ENCODE peak calls at places on chromosomes 3 and 15, in four cellular contexts. E is thoracic aorta, J is astrocyte, W is ovary. O is an unnamed sample. For H3K4me1 and H3K9me3, the result is how much of the 10 kb centered on the place peaks cover.

GRCh38 chr3:107899996-107900651 is 190.7 kb downstream of the CD47 start:
- DNase-seq in E (no peak), W (no peak), J (no peak), O (no peak)

GRCh38 chr3:193831495-193832455 is 238.8 kb downstream of the OPA1 start:
- DNase-seq in W (no peak), J (peak), E (no peak), O (no peak)

GRCh38 chr15:86620636-86621349 is 541.1 kb downstream of the AGBL1 start:
- DNase-seq in E (no peak), W (no peak), J (peak), O (no peak)

GRCh38 chr3:154972951-154973350 is 107.2 kb upstream of the MME start:
- DNase-seq in E (no peak), J (peak), W (no peak), O (no peak)

GRCh38 chr15:33119865-33120264 is 74.6 kb downstream of the FMN1 start:
- DNase-seq in J (no peak), W (no peak), E (no peak), O (no peak)

GRCh38 chr15:55775316-55775715 is 32.4 kb upstream of the PRTG start:
- DNase-seq in W (no peak), J (no peak), E (no peak), O (peak)

GRCh38 chr3:197520311-197521276 is 35.2 kb downstream of the BDH1 start:
- DNase-seq in J (peak), W (no peak), E (no peak), O (peak)

GRCh38 chr3:52128118-52128683 is 26.0 kb downstream of the POC1A start:
- DNase-seq in W (no peak), J (peak), E (no peak), O (peak)

GRCh38 chr3:194986208-194987043 is 284.5 kb downstream of the XXYLT1 start:
- DNase-seq in J (no peak), E (no peak), W (no peak), O (no peak)

GRCh38 chr15:79919749-79920511 is 23.1 kb upstream of the MTHFS start:
- DNase-seq in E (no peak), W (no peak), J (no peak), O (no peak)

GRCh38 chr3:137065381-137065780 is 107.6 kb downstream of the IL20RB start:
- DNase-seq in J (no peak), E (no peak), W (no peak), O (no peak)

GRCh38 chr15:95464091-95464888 is 866.2 kb upstream of the NR2F2 start:
- DNase-seq in J (no peak), W (peak), E (no peak), O (no peak)

GRCh38 chr15:62449638-62450037 is 284.6 kb upstream of the C2CD4B start:
- DNase-seq in J (no peak), W (no peak), E (no peak), O (no peak)

GRCh38 chr15:33068007-33068441 is 126.5 kb downstream of the FMN1 start:
- DNase-seq in E (no peak), W (no peak), J (no peak), O (no peak)

GRCh38 chr3:107525101-107525953 is 2.6 kb downstream of the BBX start:
- DNase-seq in E (no peak), J (peak), W (peak), O (peak)

GRCh38 chr3:30952786-30953185 is 58.3 kb upstream of the GADL1 start:
- DNase-seq in J (peak), W (no peak), E (no peak), O (no peak)

GRCh38 chr3:61574854-61575253 is 13.5 kb downstream of the PTPRG start:
- DNase-seq in W (no peak), J (peak), E (no peak), O (no peak)

GRCh38 chr15:67501177-67501835 is 19.6 kb upstream of the C15orf61 start:
- DNase-seq in W (no peak), E (no peak), J (peak), O (no peak)

GRCh38 chr3:170724599-170724998 is 138.7 kb upstream of the SLC7A14 start:
- DNase-seq in W (peak), E (no peak), J (peak), O (no peak)

GRCh38 chr15:68773036-68773435 is 47.7 kb downstream of the ANP32A start:
- DNase-seq in E (no peak), W (no peak), J (no peak), O (no peak)

GRCh38 chr3:126259411-126260391 is 79.3 kb upstream of the ALDH1L1 start:
- DNase-seq in W (peak), J (no peak), E (peak), O (peak)

GRCh38 chr15:83578706-83579105 is 75.2 kb upstream of the ADAMTSL3 start:
- DNase-seq in J (no peak), W (no peak), E (no peak), O (no peak)

GRCh38 chr3:127538569-127538968 is 52.0 kb downstream of the TPRA1 start:
- DNase-seq in J (no peak), E (no peak), W (no peak), O (no peak)

GRCh38 chr3:78507196-78507984 is 1260.4 kb downstream of the ROBO1 start:
- DNase-seq in E (no peak), J (peak), W (no peak), O (peak)

GRCh38 chr3:59247402-59247841 is 197.6 kb upstream of the CFAP20DC start:
- DNase-seq in W (no peak), J (peak), E (no peak), O (no peak)

GRCh38 chr3:70543493-70543892 is 231.1 kb upstream of the MDFIC2 start:
- DNase-seq in E (no peak), J (no peak), W (no peak), O (no peak)

GRCh38 chr3:21390856-21391255 is 360.2 kb downstream of the ZNF385D start:
- DNase-seq in J (peak), E (no peak), W (no peak), O (no peak)

GRCh38 chr3:32442766-32443165 is 51.1 kb downstream of the CMTM7 start:
- DNase-seq in J (peak), W (no peak), E (no peak), O (no peak)

GRCh38 chr3:51099794-51100542 is 285.1 kb upstream of the MANF start:
- DNase-seq in W (no peak), J (peak), E (no peak), O (peak)

GRCh38 chr15:96160269-96160668 is 170.2 kb upstream of the NR2F2 start:
- DNase-seq in W (peak), J (peak), E (no peak), O (no peak)

GRCh38 chr3:42822828-42823227 is 13.6 kb downstream of the ACKR2 start:
- DNase-seq in W (no peak), E (no peak), J (no peak), O (no peak)

DNA sequence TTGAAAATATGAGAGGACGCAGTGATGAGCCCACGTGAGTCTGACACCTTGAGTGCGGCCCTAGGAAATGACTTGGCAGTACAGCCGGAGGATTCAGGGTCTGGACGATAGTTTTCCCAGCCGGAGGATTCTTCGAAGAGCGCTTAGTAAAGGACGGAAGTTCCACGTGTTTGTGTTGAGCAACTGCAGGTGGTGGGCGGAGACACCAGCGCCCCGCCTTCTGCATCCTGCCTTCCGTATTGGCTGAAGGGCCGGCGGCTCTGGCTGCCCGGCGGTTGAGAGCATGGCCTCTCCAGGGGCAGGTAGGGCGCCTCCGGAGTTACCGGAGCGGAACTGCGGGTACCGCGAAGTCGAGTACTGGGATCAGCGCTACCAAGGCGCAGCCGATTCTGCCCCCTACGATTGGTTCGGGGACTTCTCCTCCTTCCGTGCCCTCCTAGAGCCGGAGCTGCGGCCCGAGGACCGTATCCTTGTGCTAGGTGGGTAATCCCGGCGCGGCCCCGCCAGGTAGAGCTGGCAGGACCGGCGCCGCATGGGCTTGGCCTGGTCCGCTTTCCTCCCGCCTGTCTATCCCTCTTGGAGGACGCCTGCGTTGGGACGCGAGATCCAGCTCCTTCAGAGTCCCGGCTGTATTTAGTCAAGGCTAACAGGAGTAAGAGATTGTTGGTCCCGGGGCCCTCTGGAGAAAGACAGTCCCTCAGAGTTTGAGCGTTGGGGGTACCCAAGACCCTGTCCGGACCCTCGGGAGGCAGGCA is at the start of gene EEF1AKMT4:
- DNase-seq in J (peak), E (peak), W (peak), O (peak)
- TF ChIP-seq CTCF in J (peak), E (peak), W (peak), O (peak)

GRCh38 chr3:99970198-99970597 is 144.1 kb downstream of the FILIP1L start:
- DNase-seq in W (no peak), J (no peak), E (no peak), O (no peak)
- H3K4me1 ChIP-seq in W (under half), J (under half), E (half or more), O (under half)

GRCh38 chr3:124885466-124886167 is 1.5 kb downstream of the ITGB5 start:
- DNase-seq in E (no peak), J (no peak), W (no peak), O (peak)
- H3K9me3 ChIP-seq in E (under half), J (under half), W (under half), O (under half)

DNA sequence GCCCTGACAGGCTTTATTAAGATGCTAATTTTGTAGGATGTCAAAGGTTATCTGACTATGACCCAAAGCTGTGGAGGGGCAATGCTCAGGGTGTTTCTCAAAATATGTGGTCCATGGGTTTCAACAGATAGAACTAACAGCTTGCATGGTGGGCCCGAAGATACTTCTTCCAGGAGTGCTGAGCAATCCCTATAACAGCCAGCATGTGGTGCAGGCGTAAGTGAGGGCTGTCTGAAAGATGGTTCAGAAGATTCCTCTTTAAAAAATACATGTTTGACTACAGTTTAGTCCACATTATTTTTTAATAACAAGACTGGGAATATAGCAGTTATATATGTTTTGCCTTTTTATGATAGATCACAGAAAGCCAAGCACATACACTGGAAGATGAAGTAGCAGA is 7.6 kb downstream of the SCG3 start:
- DNase-seq in E (no peak), W (no peak), J (no peak), O (no peak)
- TF ChIP-seq CTCF in E (no peak), W (no peak), J (no peak), O (peak)

DNA sequence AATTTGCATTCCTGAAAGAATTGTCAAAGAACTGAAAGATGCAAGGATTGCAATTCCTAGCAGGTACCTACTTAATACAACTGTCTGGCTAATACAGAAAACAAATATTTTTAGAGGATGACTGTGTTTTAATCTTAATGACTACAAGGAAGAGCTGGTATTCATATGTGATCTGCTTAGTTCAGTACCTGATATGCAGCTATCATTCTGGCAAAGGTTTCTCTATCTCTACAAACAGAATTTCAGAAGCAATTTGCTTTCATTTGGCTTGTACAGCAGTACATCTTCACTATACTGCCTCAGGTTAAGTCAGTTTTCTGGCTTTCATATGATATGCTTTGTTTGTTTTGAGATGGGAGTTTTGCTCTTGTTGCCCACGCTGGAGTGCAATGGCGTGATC is 51.3 kb downstream of the TBL1XR1 start:
- DNase-seq in W (no peak), J (no peak), E (no peak), O (no peak)
- H3K4me1 ChIP-seq in W (under half), J (under half), E (half or more), O (under half)

GRCh38 chr15:25058080-25058785 is 103.4 kb downstream of the SNRPN start:
- DNase-seq in J (no peak), W (no peak), E (no peak), O (no peak)

GRCh38 chr15:25059698-25060471 is 105.1 kb downstream of the SNRPN start:
- DNase-seq in J (no peak), E (no peak), W (no peak), O (no peak)

GRCh38 chr15:25061808-25062550 is 107.2 kb downstream of the SNRPN start:
- DNase-seq in J (no peak), W (no peak), E (no peak), O (no peak)

GRCh38 chr15:25060996-25061620 is 106.3 kb downstream of the SNRPN start:
- DNase-seq in W (no peak), J (no peak), E (no peak), O (no peak)

DNA sequence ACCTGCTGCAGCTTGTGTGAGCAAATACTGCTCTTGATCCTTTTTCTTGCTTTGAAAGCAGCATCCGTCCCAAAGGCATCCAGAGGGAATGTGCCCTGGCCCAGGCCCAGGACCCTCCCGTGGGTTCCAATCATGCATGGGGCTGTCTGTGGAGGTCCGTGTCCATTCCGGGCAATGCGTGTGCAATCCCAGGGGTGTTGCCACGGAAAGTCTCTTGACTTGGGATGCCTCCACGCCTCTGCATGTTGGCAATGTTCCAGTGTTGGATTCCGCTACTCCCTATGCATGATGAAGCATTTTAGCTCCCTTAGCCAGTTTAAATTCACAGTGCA is 105.7 kb downstream of the SNRPN start:
- DNase-seq in J (no peak), E (no peak), W (no peak), O (no peak)
- H3K9me3 ChIP-seq in J (half or more), E (half or more), W (half or more), O (under half)

GRCh38 chr3:976021-976420 is 116.8 kb upstream of the CNTN6 start:
- DNase-seq in E (no peak), W (no peak), J (no peak), O (no peak)
- TF ChIP-seq CTCF in E (no peak), W (no peak), J (no peak), O (no peak)

DNA sequence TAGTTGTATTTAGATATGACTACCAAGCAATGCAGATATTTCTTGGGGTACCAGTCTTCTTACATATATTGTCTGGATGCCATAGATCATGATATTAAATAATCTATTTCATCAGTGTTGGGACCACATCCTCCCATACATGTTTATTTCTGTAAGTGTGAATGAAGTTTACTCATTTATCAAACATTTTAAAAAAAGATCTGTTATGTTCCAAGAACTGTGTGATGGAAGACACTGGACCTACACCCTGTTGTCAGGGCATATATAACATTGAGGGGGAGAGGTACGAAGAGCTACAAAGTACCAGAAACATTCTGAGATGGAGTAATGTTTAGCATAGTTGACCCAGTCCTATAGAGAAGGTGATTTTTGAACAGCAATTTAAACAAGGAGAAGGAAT is 26.6 kb downstream of the MBNL1 start:
- DNase-seq in J (no peak), E (no peak), W (no peak), O (no peak)
- H3K4me1 ChIP-seq in J (under half), E (half or more), W (under half), O (under half)